ENCODE peak calls at places on chromosomes 11 and 22, in ten cellular contexts. I, Y, X, E, P, T, C, A, S and D are unnamed samples.

GRCh38 chr11:68821670-68822069 is 20.0 kb downstream of the CPT1A start:
- DNase-seq in I (no peak), Y (no peak), X (no peak), E (no peak), P (no peak), T (peak), C (no peak), A (no peak), S (no peak), D (no peak)

GRCh38 chr11:45169310-45170072 is 23.1 kb downstream of the PRDM11 start:
- DNase-seq in I (no peak), Y (no peak), X (no peak), E (no peak), P (no peak), T (no peak), C (no peak), A (no peak), S (no peak), D (no peak)

GRCh38 chr11:30855383-30856006 is 269.3 kb upstream of the MPPED2 start:
- DNase-seq in I (peak), Y (no peak), X (no peak), E (no peak), P (no peak), T (no peak), C (no peak), A (no peak), S (no peak), D (no peak)

GRCh38 chr11:61163714-61164609 is 2.7 kb upstream of the VPS37C start:
- DNase-seq in I (no peak), Y (no peak), X (no peak), E (no peak), P (no peak), T (no peak), C (no peak), A (no peak), S (no peak), D (peak)

GRCh38 chr22:44304354-44304753 is 8.4 kb downstream of the SHISAL1 start:
- DNase-seq in I (no peak), Y (no peak), X (no peak), E (peak), P (no peak), T (peak), C (no peak), A (no peak), S (no peak), D (no peak)

GRCh38 chr11:119025099-119025473 is 5.6 kb downstream of the SLC37A4 start:
- DNase-seq in I (no peak), Y (no peak), X (no peak), E (no peak), P (no peak), T (no peak), C (no peak), A (no peak), S (no peak), D (no peak)

GRCh38 chr11:114075891-114076441 is 16.5 kb downstream of the ZBTB16 start:
- DNase-seq in I (peak), Y (no peak), X (no peak), E (peak), P (no peak), T (peak), C (no peak), A (no peak), S (no peak), D (no peak)

GRCh38 chr11:19389787-19390303 is 149.1 kb upstream of the E2F8 start:
- DNase-seq in I (no peak), Y (no peak), X (no peak), E (no peak), P (peak), T (no peak), C (no peak), A (no peak), S (no peak), D (no peak)

GRCh38 chr11:64241430-64242153 is 697 bp downstream of the FKBP2 start:
- DNase-seq in I (peak), Y (peak), X (peak), E (peak), P (peak), T (peak), C (no peak), A (peak), S (peak), D (peak)

GRCh38 chr11:64241175-64241429 is 207 bp downstream of the FKBP2 start:
- DNase-seq in I (no peak), Y (no peak), X (no peak), E (no peak), P (no peak), T (no peak), C (peak), A (no peak), S (no peak), D (no peak)

GRCh38 chr11:64244107-64244506 is 2.6 kb downstream of the PPP1R14B start:
- DNase-seq in I (no peak), Y (no peak), X (no peak), E (no peak), P (no peak), T (no peak), C (no peak), A (no peak), S (no peak), D (no peak)

GRCh38 chr11:64244966-64245365 is 1.8 kb downstream of the PPP1R14B start:
- DNase-seq in I (no peak), Y (no peak), X (no peak), E (no peak), P (peak), T (no peak), C (no peak), A (no peak), S (no peak), D (no peak)

GRCh38 chr11:64242920-64243854 is 2.3 kb downstream of the FKBP2 start:
- DNase-seq in I (no peak), Y (no peak), X (no peak), E (no peak), P (no peak), T (no peak), C (no peak), A (no peak), S (peak), D (no peak)
- H3K27ac ChIP-seq in I (peak), Y (peak), X (peak), E (no peak), P (peak), T (no peak), C (peak), A (peak), S (no peak), D (no peak)

DNA sequence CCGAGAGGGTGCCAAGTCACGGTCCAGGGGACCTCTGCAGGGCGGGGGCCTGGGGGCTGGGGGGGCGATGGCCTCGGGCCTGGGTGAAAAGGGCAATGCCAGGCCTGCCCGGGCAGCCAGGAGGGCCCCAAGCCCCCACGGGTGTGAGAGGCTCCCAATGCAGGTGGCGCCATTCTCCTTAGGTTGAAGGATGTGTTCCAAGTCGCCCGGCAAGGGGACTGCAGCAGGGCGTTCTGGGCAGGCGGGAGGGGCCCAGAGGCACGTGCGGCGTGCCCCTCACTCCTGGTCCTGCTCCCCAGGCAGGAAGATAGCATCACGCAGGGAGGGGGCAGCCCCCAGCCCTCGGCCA is 730 bp upstream of the TNNI2 start:
- DNase-seq in I (no peak), Y (no peak), X (no peak), E (no peak), P (no peak), T (no peak), C (no peak), A (no peak), S (no peak), D (no peak)
- TF ChIP-seq CTCF in I (peak), Y (no peak), X (no peak), E (no peak), P (peak), T (no peak), C (no peak), A (peak), S (peak), D (no peak)

DNA sequence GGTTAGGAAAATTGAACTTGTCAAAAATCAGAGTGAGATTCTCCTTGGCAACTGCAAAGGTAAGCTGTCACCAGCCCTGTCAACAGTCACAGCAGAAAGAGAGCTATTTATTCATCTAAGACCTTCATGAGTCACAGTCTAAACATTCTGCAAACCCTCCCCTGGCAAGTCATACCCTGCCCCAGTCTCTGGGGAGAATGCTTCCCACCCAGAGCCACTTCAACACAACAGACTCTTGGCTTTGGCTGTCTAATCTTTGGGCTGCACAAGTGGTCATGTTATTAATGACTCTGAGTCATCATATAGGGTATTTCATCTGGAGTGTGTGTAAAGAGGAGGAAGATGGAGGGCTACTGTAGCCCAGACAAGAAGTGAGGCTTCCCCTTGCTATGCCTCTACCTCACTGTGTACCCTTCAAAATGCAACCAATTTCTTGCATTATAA is 153.4 kb downstream of the CCDC34 start:
- DNase-seq in I (no peak), Y (no peak), X (no peak), E (no peak), P (no peak), T (no peak), C (no peak), A (peak), S (no peak), D (no peak)
- H3K27ac ChIP-seq in I (no peak), Y (no peak), X (no peak), E (no peak), P (peak), T (no peak), C (no peak), A (no peak), S (no peak), D (no peak)

GRCh38 chr22:41982886-41983285 is 13.6 kb downstream of the SEPTIN3 start:
- DNase-seq in I (no peak), Y (no peak), X (no peak), E (no peak), P (no peak), T (no peak), C (no peak), A (no peak), S (no peak), D (no peak)

GRCh38 chr22:41983516-41983915 is 14.3 kb downstream of the SEPTIN3 start:
- DNase-seq in I (no peak), Y (no peak), X (no peak), E (no peak), P (no peak), T (no peak), C (no peak), A (no peak), S (no peak), D (no peak)

GRCh38 chr22:41987276-41987675 is 11.3 kb upstream of the WBP2NL start:
- DNase-seq in I (no peak), Y (no peak), X (no peak), E (no peak), P (no peak), T (no peak), C (no peak), A (no peak), S (peak), D (no peak)

GRCh38 chr22:41979423-41980250 is 10.4 kb downstream of the SEPTIN3 start:
- DNase-seq in I (no peak), Y (no peak), X (no peak), E (no peak), P (no peak), T (no peak), C (no peak), A (no peak), S (no peak), D (no peak)

GRCh38 chr22:41984006-41984405 is 14.6 kb upstream of the WBP2NL start:
- DNase-seq in I (no peak), Y (no peak), X (no peak), E (no peak), P (no peak), T (no peak), C (no peak), A (no peak), S (no peak), D (no peak)
- TF ChIP-seq CTCF in I (no peak), Y (no peak), X (no peak), E (no peak), P (no peak), T (no peak), C (no peak), A (no peak), S (no peak), D (no peak)